ENCODE peak calls at places on chromosomes 13 and 19, in six cellular contexts. M, O, S, Z, X and C are unnamed samples.

GRCh38 chr13:42215578-42216421 is 56.2 kb upstream of the AKAP11 start:
- DNase-seq in M (no peak), O (peak; percentile 16), S (peak; percentile 41), Z (peak; percentile 55), X (peak; percentile 58), C (peak; percentile 78)

GRCh38 chr19:54451997-54452396 is 3.0 kb downstream of the LENG8 start:
- DNase-seq in M (no peak), O (no peak), S (no peak), Z (no peak), X (no peak), C (peak; percentile 32)

GRCh38 chr13:53854321-53854720 is 825.7 kb downstream of the OLFM4 start:
- DNase-seq in M (no peak), O (no peak), S (no peak), Z (no peak), X (no peak), C (no peak)

GRCh38 chr19:19595171-19595701 is 23.3 kb downstream of the PBX4 start:
- DNase-seq in M (no peak), O (no peak), S (no peak), Z (peak; percentile 62), X (no peak), C (no peak)

GRCh38 chr19:19405919-19406877 is 723 bp downstream of the GATAD2A start:
- DNase-seq in M (no peak), O (peak; percentile 50), S (peak; percentile 51), Z (peak; percentile 70), X (peak; percentile 80), C (peak; percentile 78)

GRCh38 chr19:11480927-11481776 is at the start of gene ELAVL3:
- DNase-seq in M (no peak), O (no peak), S (peak; percentile 67), Z (no peak), X (peak; percentile 72), C (peak; percentile 68)

GRCh38 chr13:28273919-28274318 is 135.6 kb downstream of the PAN3 start:
- DNase-seq in M (peak; percentile 3), O (no peak), S (no peak), Z (peak; percentile 4), X (peak; percentile 6), C (peak; percentile 64)

GRCh38 chr13:30676672-30677071 is 58.7 kb upstream of the ALOX5AP start:
- DNase-seq in M (no peak), O (peak; percentile 43), S (no peak), Z (peak; percentile 59), X (no peak), C (no peak)

GRCh38 chr13:64158910-64159309 is 2743.3 kb upstream of the PCDH20 start:
- DNase-seq in M (no peak), O (no peak), S (no peak), Z (peak; percentile 6), X (no peak), C (no peak)

GRCh38 chr13:101978546-101979315 is 423.1 kb downstream of the FGF14 start:
- DNase-seq in M (no peak), O (no peak), S (no peak), Z (no peak), X (no peak), C (peak; percentile 43)

GRCh38 chr19:6768236-6768785 is 1.1 kb upstream of the SH2D3A start:
- DNase-seq in M (no peak), O (no peak), S (no peak), Z (no peak), X (no peak), C (no peak)

GRCh38 chr19:6766357-6767080 is 716 bp downstream of the SH2D3A start:
- DNase-seq in M (no peak), O (no peak), S (peak; percentile 35), Z (no peak), X (no peak), C (peak; percentile 71)

GRCh38 chr19:6767081-6767356 is 216 bp downstream of the SH2D3A start:
- DNase-seq in M (no peak), O (peak; percentile 85), S (no peak), Z (no peak), X (peak; percentile 34), C (no peak)

GRCh38 chr19:6767357-6768235 is at the start of gene SH2D3A:
- DNase-seq in M (peak; percentile 80), O (peak; percentile 96), S (peak; percentile 98), Z (peak; percentile 19), X (peak; percentile 96), C (peak; percentile 99)

GRCh38 chr19:6765738-6766356 is 1.4 kb downstream of the SH2D3A start:
- DNase-seq in M (no peak), O (peak; percentile 97), S (peak; percentile 98), Z (no peak), X (no peak), C (peak; percentile 97)
- H3K9ac ChIP-seq in M (no peak overlapping the region), O (peak overlapping the region; percentile 99), S (peak overlapping the region; percentile 79), Z (no peak overlapping the region), X (no peak overlapping the region), C (peak overlapping the region; percentile 38)

DNA sequence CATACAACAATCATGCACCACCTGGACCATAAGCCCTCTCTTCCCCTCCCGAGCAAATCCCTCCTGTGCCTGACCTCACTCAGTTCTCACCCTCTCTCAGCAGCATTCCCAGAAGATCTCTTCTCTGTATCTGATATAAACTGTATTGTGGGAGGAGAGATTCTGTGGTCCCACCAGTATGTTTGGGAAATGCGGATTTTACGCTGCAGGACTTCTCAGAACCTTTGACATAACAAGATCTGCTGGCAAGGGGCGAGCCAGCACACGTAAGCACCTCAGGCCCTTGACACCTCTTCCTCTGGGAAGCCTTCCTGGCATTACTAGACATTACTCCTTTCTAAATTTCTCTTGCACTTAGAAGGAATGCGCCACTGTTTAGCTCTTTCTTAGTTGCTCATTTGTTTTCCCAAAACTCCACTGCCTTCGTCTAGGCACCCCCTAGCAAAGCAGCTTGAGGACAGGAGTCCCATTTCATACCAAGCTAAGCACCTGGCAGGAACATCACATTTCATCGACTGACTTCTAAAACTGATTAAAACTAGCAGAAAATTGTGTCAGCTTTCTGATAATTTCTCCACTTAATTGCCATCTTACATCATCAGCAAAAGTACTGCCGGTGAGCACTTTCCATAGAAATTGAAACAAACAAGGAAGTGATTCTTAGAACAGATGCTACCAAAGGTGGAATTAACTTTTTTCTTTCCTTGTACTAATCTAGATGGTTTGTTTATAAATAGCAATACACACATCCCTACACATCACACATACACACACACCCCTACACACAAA is 63.2 kb downstream of the CCDC70 start:
- DNase-seq in M (no peak), O (no peak), S (peak; percentile 12), Z (no peak), X (no peak), C (no peak)
- H3K9ac ChIP-seq in M (no peak overlapping the region), O (no peak overlapping the region), S (no peak overlapping the region), Z (no peak overlapping the region), X (no peak overlapping the region), C (no peak overlapping the region)

GRCh38 chr13:103006706-103007426 is 59.4 kb downstream of the SLC10A2 start:
- DNase-seq in M (no peak), O (no peak), S (no peak), Z (no peak), X (no peak), C (no peak)
- H3K9ac ChIP-seq in M (no peak overlapping the region), O (no peak overlapping the region), S (no peak overlapping the region), Z (no peak overlapping the region), X (no peak overlapping the region), C (no peak overlapping the region)

GRCh38 chr19:41325640-41325946 is 15.6 kb downstream of the CCDC97 start:
- DNase-seq in M (no peak), O (no peak), S (no peak), Z (no peak), X (no peak), C (no peak)
- H3K9ac ChIP-seq in M (no peak overlapping the region), O (no peak overlapping the region), S (no peak overlapping the region), Z (peak overlapping the region; percentile 92), X (peak overlapping the region; percentile 10), C (peak overlapping the region; percentile 77)

DNA sequence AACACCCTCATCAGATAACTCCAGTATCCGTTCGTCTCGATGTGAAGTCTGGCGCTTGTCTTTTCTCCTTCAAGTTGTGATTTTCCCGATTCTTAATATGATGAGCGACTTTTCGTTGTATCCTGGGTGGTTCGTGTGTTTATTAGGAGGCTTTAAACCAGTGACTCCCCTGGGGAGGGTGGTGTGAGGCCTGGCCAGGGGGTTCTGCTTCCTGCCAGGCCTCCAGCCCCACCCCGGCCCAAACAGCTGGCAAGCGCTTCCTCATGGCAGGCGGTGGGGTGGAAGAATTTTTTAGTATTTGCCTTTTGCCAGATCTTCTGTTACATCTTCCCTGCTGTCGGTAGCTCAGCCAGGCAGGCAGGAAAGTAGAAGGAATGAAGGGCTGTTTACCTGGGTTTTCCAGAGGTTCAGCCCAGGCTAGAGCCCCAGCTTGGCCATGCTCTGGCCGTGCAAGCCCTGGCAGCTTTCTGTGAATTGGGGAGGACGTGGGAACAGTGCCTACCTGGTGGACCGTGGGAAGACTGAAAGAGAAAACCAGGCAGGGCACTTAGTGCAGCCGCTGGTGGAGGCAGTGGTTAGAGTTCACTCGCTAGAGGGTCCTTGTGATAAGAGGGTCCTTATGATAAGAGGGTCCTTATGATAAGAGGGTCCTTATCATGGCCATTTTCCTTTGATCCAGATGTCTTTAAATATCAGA is 37.7 kb upstream of the DCUN1D2 start:
- DNase-seq in M (no peak), O (no peak), S (no peak), Z (no peak), X (no peak), C (no peak)
- H3K9ac ChIP-seq in M (no peak overlapping the region), O (no peak overlapping the region), S (no peak overlapping the region), Z (no peak overlapping the region), X (no peak overlapping the region), C (no peak overlapping the region)

DNA sequence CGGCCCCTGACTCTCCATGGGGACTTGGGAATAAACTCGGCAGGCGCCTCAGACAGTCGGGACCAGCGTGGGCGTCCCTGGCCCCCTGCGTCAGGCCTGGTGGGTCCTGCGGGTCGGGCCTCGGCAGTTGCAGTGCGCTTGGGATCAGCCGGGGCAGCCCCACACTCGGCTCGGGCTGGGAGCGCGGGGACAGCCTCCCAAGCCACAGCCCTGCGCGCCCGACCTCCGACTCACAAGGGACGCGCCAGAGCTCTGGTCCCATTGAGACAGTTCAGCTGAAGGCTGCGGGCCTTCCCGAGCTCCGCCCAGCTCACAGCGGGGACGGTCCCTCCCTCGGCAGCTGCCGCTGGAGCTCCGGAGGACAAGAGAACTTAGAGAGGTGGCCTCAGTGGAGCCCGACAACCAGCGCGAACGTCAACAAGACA is 45.7 kb upstream of the ZNF730 start:
- DNase-seq in M (no peak), O (no peak), S (peak; percentile 24), Z (peak; percentile 27), X (no peak), C (no peak)
- H3K9ac ChIP-seq in M (no peak overlapping the region), O (no peak overlapping the region), S (no peak overlapping the region), Z (no peak overlapping the region), X (no peak overlapping the region), C (no peak overlapping the region)